ENCODE peak calls at places on chromosomes 13 and 19, in ten cellular contexts. W, V, K, B, P, X, T, I, A and E are unnamed samples.
A peak's percentile ranks its signal among the peaks of the same experiment; 100 is the strongest.

GRCh38 chr19:42208612-42209011 is 8.9 kb downstream of the DEDD2 start:
- DNase-seq in B (no peak), A (no peak), W (no peak), X (no peak), V (no peak), K (no peak), T (no peak), P (no peak), I (no peak), E (no peak)

GRCh38 chr13:24851546-24851945 is 87.6 kb downstream of the RNF17 start:
- DNase-seq in B (no peak), V (no peak), P (no peak), A (no peak), I (no peak), T (no peak), X (no peak), W (no peak), K (no peak), E (no peak)

GRCh38 chr13:114118086-114118762 is 14.2 kb downstream of the RASA3 start:
- DNase-seq in X (no peak), W (no peak), V (no peak), B (peak; percentile 7), T (no peak), I (no peak), K (no peak), A (peak; percentile 29), P (no peak), E (peak; percentile 34)

GRCh38 chr19:52200044-52200443 is 10.2 kb downstream of the PPP2R1A start:
- DNase-seq in W (no peak), K (no peak), I (no peak), P (no peak), A (peak; percentile 69), X (no peak), V (no peak), B (peak; percentile 48), T (no peak), E (no peak)

GRCh38 chr13:59780058-59780457 is 383.7 kb downstream of the DIAPH3 start:
- DNase-seq in X (no peak), W (no peak), A (no peak), I (no peak), P (no peak), K (no peak), T (no peak), V (no peak), B (no peak), E (no peak)

GRCh38 chr19:19410553-19411550 is 5.4 kb downstream of the GATAD2A start:
- DNase-seq in A (no peak), I (peak; percentile 32), T (no peak), W (no peak), P (peak; percentile 71), X (no peak), V (no peak), B (no peak), K (no peak), E (no peak)

GRCh38 chr19:48812094-48812929 is 1.5 kb upstream of the BCAT2 start:
- DNase-seq in X (peak; percentile 96), T (peak; percentile 58), V (peak; percentile 80), P (peak; percentile 84), B (peak; percentile 93), W (peak; percentile 66), K (peak; percentile 28), A (peak; percentile 23), I (peak; percentile 54), E (peak; percentile 91)

GRCh38 chr19:44657211-44657921 is 13.7 kb downstream of the PVR start:
- DNase-seq in A (peak; percentile 58), X (peak; percentile 70), T (peak; percentile 44), W (peak; percentile 87), V (peak; percentile 82), P (peak; percentile 83), I (peak; percentile 71), B (peak; percentile 60), K (no peak), E (peak; percentile 90)

GRCh38 chr19:17902701-17903100 is 30.1 kb upstream of the CCDC124 start:
- DNase-seq in T (no peak), W (no peak), K (no peak), I (no peak), P (no peak), X (no peak), B (no peak), V (no peak), A (peak; percentile 18), E (no peak)

GRCh38 chr13:44181938-44182337 is 191.7 kb upstream of the SERP2 start:
- DNase-seq in B (no peak), V (no peak), T (no peak), W (no peak), X (no peak), K (no peak), A (no peak), I (no peak), P (no peak), E (no peak)

GRCh38 chr13:97429681-97430081 is 4.3 kb upstream of the RAP2A start:
- DNase-seq in W (no peak), I (no peak), T (no peak), V (no peak), K (no peak), A (no peak), B (no peak), X (no peak), P (no peak), E (no peak)